ENCODE peak calls at places on chromosomes 3 and 15, in four cellular contexts. H is body of pancreas, J is DND-41, N is tibial artery. V is an unnamed sample.
A peak's percentile ranks its signal among the peaks of the same experiment; 100 is the strongest.

GRCh38 chr15:38868326-38869114 is 303.9 kb upstream of the RASGRP1 start:
- DNase-seq in H (no peak), J (no peak), N (peak; percentile 80), V (no peak)

GRCh38 chr3:45642731-45643152 is 46.5 kb upstream of the SACM1L start:
- DNase-seq in H (peak; percentile 23), J (no peak), N (no peak), V (no peak)

GRCh38 chr3:39383190-39383912 is at the start of gene SLC25A38:
- DNase-seq in H (peak; percentile 85), N (peak; percentile 88), J (peak; percentile 88), V (peak; percentile 93)

GRCh38 chr15:51077565-51078153 is 17.0 kb downstream of the TNFAIP8L3 start:
- DNase-seq in J (no peak), H (peak; percentile 68), N (peak; percentile 89), V (peak; percentile 73)

GRCh38 chr15:37375529-37375928 is 275.2 kb upstream of the MEIS2 start:
- DNase-seq in J (no peak), N (no peak), H (no peak), V (no peak)

GRCh38 chr3:14688525-14688924 is 13.6 kb downstream of the C3orf20 start:
- DNase-seq in H (no peak), J (no peak), N (no peak), V (peak; percentile 76)

GRCh38 chr3:65268411-65268810 is 580.6 kb upstream of the ADAMTS9 start:
- DNase-seq in N (no peak), J (no peak), H (no peak), V (no peak)

GRCh38 chr3:25139267-25139666 is 288.8 kb upstream of the RARB start:
- DNase-seq in N (no peak), H (no peak), J (no peak), V (no peak)

GRCh38 chr3:48634661-48635221 is 520 bp downstream of the SLC26A6 start:
- DNase-seq in J (peak; percentile 67), H (peak; percentile 48), N (peak; percentile 86), V (peak; percentile 52)

GRCh38 chr15:65334586-65335231 is 30.2 kb downstream of the RNU5B-1 start:
- DNase-seq in N (no peak), H (no peak), J (no peak), V (no peak)

GRCh38 chr3:128070898-128071591 is 18.8 kb downstream of the SEC61A1 start:
- DNase-seq in N (no peak), H (no peak), J (no peak), V (no peak)

GRCh38 chr3:51886447-51886846 is 11.0 kb upstream of the IQCF5 start:
- DNase-seq in J (no peak), H (no peak), N (no peak), V (no peak)

GRCh38 chr3:191959876-191960418 is 499.0 kb downstream of the PYDC2 start:
- DNase-seq in N (no peak), H (no peak), J (no peak), V (no peak)

GRCh38 chr15:47888721-47889120 is 171.4 kb downstream of the SEMA6D start:
- DNase-seq in N (no peak), J (no peak), H (no peak), V (no peak)
- H3K27me3 ChIP-seq in N (no peaks in the 10 kb centered on the region), J (no peaks in the 10 kb centered on the region), H (no peaks in the 10 kb centered on the region), V (no peaks in the 10 kb centered on the region)

GRCh38 chr3:132642539-132642847 is 17.1 kb downstream of the ACAD11 start:
- DNase-seq in J (no peak), H (no peak), N (no peak), V (no peak)
- TF ChIP-seq CTCF in J (no peak), H (no peak), N (no peak), V (no peak)

GRCh38 chr3:141045008-141045641 is 6.0 kb upstream of the SPSB4 start:
- DNase-seq in H (no peak), J (no peak), N (no peak), V (no peak)
- H3K27me3 ChIP-seq in H (no peaks in the 10 kb centered on the region), J (no peaks in the 10 kb centered on the region), N (no peaks in the 10 kb centered on the region), V (peaks cover 1% of the 10 kb centered on the region)

GRCh38 chr3:164390046-164390445 is 688.2 kb downstream of the SI start:
- DNase-seq in N (no peak), J (no peak), H (no peak), V (no peak)
- TF ChIP-seq CTCF in N (no peak), J (peak; percentile 33), H (no peak), V (no peak)

GRCh38 chr15:47717036-47717611 is at the start of gene SEMA6D:
- DNase-seq in H (peak; percentile 80), J (no peak), N (peak; percentile 86), V (no peak)
- H3K27me3 ChIP-seq in H (no peaks in the 10 kb centered on the region), J (no peaks in the 10 kb centered on the region), N (no peaks in the 10 kb centered on the region), V (no peaks in the 10 kb centered on the region)

DNA sequence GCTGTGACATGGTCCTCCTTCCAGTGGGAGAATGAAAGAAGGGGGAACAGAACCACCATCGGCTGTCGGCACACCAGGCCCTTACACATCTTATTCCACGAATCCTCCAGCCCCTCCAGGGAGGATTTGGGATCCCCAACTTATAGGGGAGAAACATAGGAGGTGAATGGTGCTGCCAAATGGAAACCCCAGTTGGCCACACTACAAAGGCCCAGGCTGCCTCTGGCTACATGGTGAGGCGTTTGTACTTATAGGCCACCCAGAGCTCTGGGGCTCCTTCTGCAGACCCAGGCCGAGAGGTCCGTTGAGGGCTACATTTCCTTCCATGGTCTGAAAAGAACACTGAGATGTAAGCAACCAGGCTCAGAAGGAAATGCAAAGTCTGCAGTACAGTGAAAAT is 12.0 kb downstream of the AMOTL2 start:
- DNase-seq in N (peak; percentile 45), H (no peak), J (no peak), V (no peak)
- TF ChIP-seq CTCF in N (no peak), H (no peak), J (no peak), V (no peak)

DNA sequence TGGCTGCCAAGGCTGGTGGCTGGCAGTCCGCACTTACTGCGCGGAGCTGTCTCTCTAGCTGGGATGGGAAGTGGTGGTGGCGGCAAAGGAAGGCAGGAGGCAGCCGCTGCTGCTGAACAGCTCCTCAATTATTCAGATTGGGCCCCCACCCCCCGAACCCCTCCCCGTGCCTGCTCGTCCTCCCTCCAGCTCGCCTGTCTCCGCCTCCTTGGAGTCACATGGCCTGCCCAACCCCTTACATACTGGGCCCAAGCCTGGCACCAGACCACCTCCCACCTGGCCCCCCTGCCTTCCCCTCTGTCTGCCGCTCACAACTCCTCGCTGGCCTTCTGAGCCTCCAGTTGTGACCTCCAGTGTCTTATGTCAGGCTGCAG is at the start of gene SLC7A14:
- DNase-seq in H (no peak), J (no peak), N (no peak), V (no peak)
- H3K27me3 ChIP-seq in H (peaks cover 8% of the 10 kb centered on the region), J (no peaks in the 10 kb centered on the region), N (peaks cover 4% of the 10 kb centered on the region), V (peaks cover 1% of the 10 kb centered on the region)